ENCODE peak calls at places on chromosomes 3 and 15, in five cellular contexts. One of them, this sample, is unnamed.

GRCh38 chr3:1943395-1944118 is 155.1 kb upstream of the CNTN4 start:
- DNase-seq in small intestine: no peak
- DNase-seq in GM23248: no peak
- DNase-seq in fibroblast of mammary gland: no peak
- DNase-seq in HL-60: no peak
- DNase-seq in this sample: no peak

GRCh38 chr3:30904986-30905385 is 10.5 kb upstream of the GADL1 start:
- DNase-seq in small intestine: no peak
- DNase-seq in GM23248: peak
- DNase-seq in fibroblast of mammary gland: peak
- DNase-seq in HL-60: no peak
- DNase-seq in this sample: no peak

GRCh38 chr3:69212411-69213160 is 90.2 kb upstream of the LMOD3 start:
- DNase-seq in small intestine: peak
- DNase-seq in GM23248: peak
- DNase-seq in fibroblast of mammary gland: peak
- DNase-seq in HL-60: peak
- DNase-seq in this sample: no peak

GRCh38 chr3:126683506-126683905 is 20.5 kb upstream of the CHCHD6 start:
- DNase-seq in small intestine: no peak
- DNase-seq in GM23248: no peak
- DNase-seq in fibroblast of mammary gland: no peak
- DNase-seq in HL-60: no peak
- DNase-seq in this sample: no peak

GRCh38 chr15:64895285-64896065 is 16.2 kb upstream of the ANKDD1A start:
- DNase-seq in small intestine: peak
- DNase-seq in GM23248: peak
- DNase-seq in fibroblast of mammary gland: peak
- DNase-seq in HL-60: peak
- DNase-seq in this sample: no peak

GRCh38 chr15:39642011-39642640 is 61.2 kb downstream of the THBS1 start:
- DNase-seq in small intestine: peak
- DNase-seq in GM23248: peak
- DNase-seq in fibroblast of mammary gland: peak
- DNase-seq in HL-60: no peak
- DNase-seq in this sample: no peak

GRCh38 chr3:39440316-39440715 is 27.2 kb upstream of the MOBP start:
- DNase-seq in small intestine: no peak
- DNase-seq in GM23248: no peak
- DNase-seq in fibroblast of mammary gland: no peak
- DNase-seq in HL-60: no peak
- DNase-seq in this sample: no peak

GRCh38 chr3:37526511-37526910 is 335.2 kb upstream of the CTDSPL start:
- DNase-seq in small intestine: no peak
- DNase-seq in GM23248: peak
- DNase-seq in fibroblast of mammary gland: peak
- DNase-seq in HL-60: no peak
- DNase-seq in this sample: no peak

GRCh38 chr3:851098-851790 is 241.6 kb upstream of the CNTN6 start:
- DNase-seq in small intestine: no peak
- DNase-seq in GM23248: no peak
- DNase-seq in fibroblast of mammary gland: no peak
- DNase-seq in HL-60: no peak
- DNase-seq in this sample: no peak

GRCh38 chr3:109114746-109115145 is 3.2 kb downstream of the MORC1 start:
- DNase-seq in small intestine: no peak
- DNase-seq in GM23248: no peak
- DNase-seq in fibroblast of mammary gland: no peak
- DNase-seq in HL-60: no peak
- DNase-seq in this sample: no peak

GRCh38 chr3:69748503-69748902 is 9.2 kb downstream of the MITF start:
- DNase-seq in small intestine: no peak
- DNase-seq in GM23248: no peak
- DNase-seq in fibroblast of mammary gland: no peak
- DNase-seq in HL-60: no peak
- DNase-seq in this sample: no peak

GRCh38 chr3:55511895-55512585 is 24.9 kb upstream of the WNT5A start:
- DNase-seq in small intestine: no peak
- DNase-seq in GM23248: peak
- DNase-seq in fibroblast of mammary gland: peak
- DNase-seq in HL-60: no peak
- DNase-seq in this sample: no peak

GRCh38 chr15:78679089-78679511 is 38.1 kb upstream of the CHRNB4 start:
- DNase-seq in small intestine: no peak
- DNase-seq in GM23248: no peak
- DNase-seq in fibroblast of mammary gland: no peak
- DNase-seq in HL-60: no peak
- DNase-seq in this sample: peak

GRCh38 chr15:95839367-95839782 is 491.1 kb upstream of the NR2F2 start:
- DNase-seq in small intestine: peak
- DNase-seq in GM23248: no peak
- DNase-seq in fibroblast of mammary gland: no peak
- DNase-seq in HL-60: no peak
- DNase-seq in this sample: no peak

GRCh38 chr3:172272699-172273098 is 175.6 kb downstream of the GHSR start:
- DNase-seq in small intestine: no peak
- DNase-seq in GM23248: peak
- DNase-seq in fibroblast of mammary gland: peak
- DNase-seq in HL-60: no peak
- DNase-seq in this sample: no peak

GRCh38 chr3:160183375-160184076 is 41.7 kb upstream of the C3orf80 start:
- DNase-seq in small intestine: no peak
- DNase-seq in GM23248: peak
- DNase-seq in fibroblast of mammary gland: peak
- DNase-seq in HL-60: no peak
- DNase-seq in this sample: no peak

GRCh38 chr15:94294556-94294955 is 63.2 kb downstream of the MCTP2 start:
- DNase-seq in small intestine: no peak
- DNase-seq in GM23248: no peak
- DNase-seq in fibroblast of mammary gland: no peak
- DNase-seq in HL-60: no peak
- DNase-seq in this sample: no peak

GRCh38 chr3:37995652-37996641 is 5.4 kb downstream of the VILL start:
- DNase-seq in small intestine: no peak
- DNase-seq in GM23248: no peak
- DNase-seq in fibroblast of mammary gland: no peak
- DNase-seq in HL-60: no peak
- DNase-seq in this sample: no peak

GRCh38 chr15:70833897-70834765 is 19.8 kb downstream of the LARP6 start:
- DNase-seq in small intestine: no peak
- DNase-seq in GM23248: peak
- DNase-seq in fibroblast of mammary gland: peak
- DNase-seq in HL-60: no peak
- DNase-seq in this sample: peak

GRCh38 chr3:113468536-113468935 is 27.2 kb upstream of the CFAP44 start:
- DNase-seq in small intestine: no peak
- DNase-seq in GM23248: no peak
- DNase-seq in fibroblast of mammary gland: peak
- DNase-seq in HL-60: no peak
- DNase-seq in this sample: no peak

GRCh38 chr3:48514431-48515227 is 10.7 kb upstream of the SHISA5 start:
- DNase-seq in small intestine: no peak
- DNase-seq in GM23248: no peak
- DNase-seq in fibroblast of mammary gland: no peak
- DNase-seq in HL-60: no peak
- DNase-seq in this sample: no peak

GRCh38 chr15:63380828-63381282 is 791 bp downstream of the CA12 start:
- DNase-seq in small intestine: no peak
- DNase-seq in GM23248: peak
- DNase-seq in fibroblast of mammary gland: peak
- DNase-seq in HL-60: no peak
- DNase-seq in this sample: peak

GRCh38 chr15:63378946-63379345 is 2.7 kb downstream of the CA12 start:
- DNase-seq in small intestine: no peak
- DNase-seq in GM23248: no peak
- DNase-seq in fibroblast of mammary gland: no peak
- DNase-seq in HL-60: no peak
- DNase-seq in this sample: peak

GRCh38 chr15:63379492-63380150 is 2.0 kb downstream of the CA12 start:
- DNase-seq in small intestine: peak
- DNase-seq in GM23248: peak
- DNase-seq in fibroblast of mammary gland: peak
- DNase-seq in HL-60: no peak
- DNase-seq in this sample: peak

GRCh38 chr15:63381301-63382192 is at the start of gene CA12:
- DNase-seq in small intestine: peak
- DNase-seq in GM23248: peak
- DNase-seq in fibroblast of mammary gland: peak
- DNase-seq in HL-60: no peak
- DNase-seq in this sample: peak

GRCh38 chr15:63380151-63380827 is 1.4 kb downstream of the CA12 start:
- DNase-seq in small intestine: no peak
- DNase-seq in GM23248: peak
- DNase-seq in fibroblast of mammary gland: no peak
- DNase-seq in HL-60: no peak
- DNase-seq in this sample: peak
- H3K4me3 ChIP-seq in small intestine: no peak
- H3K4me3 ChIP-seq in GM23248: peak
- H3K4me3 ChIP-seq in fibroblast of mammary gland: peak
- H3K4me3 ChIP-seq in HL-60: no peak
- H3K4me3 ChIP-seq in this sample: peak

GRCh38 chr3:179671709-179672337 is 19.0 kb downstream of the USP13 start:
- DNase-seq in small intestine: no peak
- DNase-seq in GM23248: no peak
- DNase-seq in fibroblast of mammary gland: peak
- DNase-seq in HL-60: no peak
- DNase-seq in this sample: no peak
- H3K4me3 ChIP-seq in small intestine: no peak
- H3K4me3 ChIP-seq in GM23248: no peak
- H3K4me3 ChIP-seq in fibroblast of mammary gland: no peak
- H3K4me3 ChIP-seq in HL-60: no peak
- H3K4me3 ChIP-seq in this sample: no peak

GRCh38 chr3:52372822-52373504 is 56.8 kb downstream of the DNAH1 start:
- DNase-seq in small intestine: no peak
- DNase-seq in GM23248: no peak
- DNase-seq in fibroblast of mammary gland: no peak
- DNase-seq in HL-60: peak
- DNase-seq in this sample: no peak
- H3K4me3 ChIP-seq in small intestine: no peak
- H3K4me3 ChIP-seq in GM23248: no peak
- H3K4me3 ChIP-seq in fibroblast of mammary gland: no peak
- H3K4me3 ChIP-seq in HL-60: no peak
- H3K4me3 ChIP-seq in this sample: no peak

GRCh38 chr3:123444744-123445143 is 4.1 kb downstream of the ADCY5 start:
- DNase-seq in small intestine: no peak
- DNase-seq in GM23248: no peak
- DNase-seq in fibroblast of mammary gland: no peak
- DNase-seq in HL-60: no peak
- DNase-seq in this sample: no peak
- H3K4me3 ChIP-seq in small intestine: no peak
- H3K4me3 ChIP-seq in GM23248: no peak
- H3K4me3 ChIP-seq in fibroblast of mammary gland: no peak
- H3K4me3 ChIP-seq in HL-60: no peak
- H3K4me3 ChIP-seq in this sample: no peak

This sample was measured in RWPE2.